ENCODE peak calls at places on chromosome 3, in seven cellular contexts. X is psoas muscle, B is astrocyte, F is A549, L is body of pancreas, E is MM.1S, R is heart right ventricle. D is an unnamed sample.

GRCh38 chr3:81485444-81485865 is 276.0 kb downstream of the GBE1 start:
- DNase-seq in X (no peak), B (peak; percentile 83), F (no peak), L (no peak), E (peak; percentile 43), R (no peak), D (no peak)

GRCh38 chr3:36730965-36731364 is 33.4 kb downstream of the DCLK3 start:
- DNase-seq in X (no peak), B (no peak), F (no peak), L (peak; percentile 24), E (no peak), R (no peak), D (no peak)

GRCh38 chr3:144259267-144259666 is 287.6 kb downstream of the DIPK2A start:
- DNase-seq in X (no peak), B (peak; percentile 27), F (no peak), L (no peak), E (no peak), R (no peak), D (no peak)

GRCh38 chr3:23442598-23443383 is 239.7 kb downstream of the UBE2E2 start:
- DNase-seq in X (no peak), B (peak; percentile 31), F (no peak), L (no peak), E (peak; percentile 46), R (no peak), D (no peak)

GRCh38 chr3:120773932-120774331 is 31.4 kb downstream of the GTF2E1 start:
- DNase-seq in X (no peak), B (peak; percentile 83), F (no peak), L (no peak), E (no peak), R (no peak), D (no peak)

GRCh38 chr3:34254285-34254684 is 455.9 kb downstream of the PDCD6IP start:
- DNase-seq in X (no peak), B (no peak), F (no peak), L (no peak), E (no peak), R (no peak), D (no peak)

GRCh38 chr3:145716519-145716918 is 444.5 kb downstream of the PLOD2 start:
- DNase-seq in X (no peak), B (no peak), F (no peak), L (no peak), E (no peak), R (no peak), D (no peak)

GRCh38 chr3:145681132-145681531 is 479.9 kb downstream of the PLOD2 start:
- DNase-seq in X (no peak), B (no peak), F (no peak), L (no peak), E (no peak), R (no peak), D (no peak)

GRCh38 chr3:9420850-9421549 is 23.6 kb downstream of the SETD5 start:
- DNase-seq in X (no peak), B (peak; percentile 52), F (no peak), L (no peak), E (no peak), R (no peak), D (no peak)

GRCh38 chr3:195083659-195084058 is 187.3 kb downstream of the XXYLT1 start:
- DNase-seq in X (peak; percentile 10), B (no peak), F (no peak), L (no peak), E (no peak), R (no peak), D (no peak)

GRCh38 chr3:185552358-185552877 is at the start of gene LIPH:
- DNase-seq in X (no peak), B (peak; percentile 23), F (peak; percentile 48), L (peak; percentile 38), E (no peak), R (no peak), D (no peak)

GRCh38 chr3:55329849-55330248 is 157.3 kb downstream of the WNT5A start:
- DNase-seq in X (no peak), B (peak; percentile 97), F (no peak), L (no peak), E (no peak), R (no peak), D (no peak)

GRCh38 chr3:150286390-150287147 is 121.5 kb upstream of the TSC22D2 start:
- DNase-seq in X (no peak), B (peak; percentile 49), F (peak; percentile 47), L (peak; percentile 8), E (peak; percentile 67), R (no peak), D (no peak)

GRCh38 chr3:183958226-183958625 is 59.5 kb downstream of the ABCC5 start:
- DNase-seq in X (no peak), B (no peak), F (no peak), L (no peak), E (no peak), R (no peak), D (no peak)

GRCh38 chr3:58119221-58119620 is 91.6 kb downstream of the DNASE1L3 start:
- DNase-seq in X (no peak), B (no peak), F (no peak), L (no peak), E (no peak), R (no peak), D (no peak)

GRCh38 chr3:58116985-58117384 is 93.8 kb downstream of the DNASE1L3 start:
- DNase-seq in X (no peak), B (no peak), F (no peak), L (no peak), E (peak; percentile 12), R (no peak), D (no peak)

GRCh38 chr3:58116161-58116955 is 94.4 kb downstream of the DNASE1L3 start:
- DNase-seq in X (no peak), B (no peak), F (no peak), L (no peak), E (peak; percentile 94), R (no peak), D (no peak)

GRCh38 chr3:58120075-58120812 is 90.5 kb downstream of the DNASE1L3 start:
- DNase-seq in X (no peak), B (no peak), F (no peak), L (peak; percentile 77), E (no peak), R (peak; percentile 37), D (no peak)

GRCh38 chr3:58117561-58118305 is 93.0 kb downstream of the DNASE1L3 start:
- DNase-seq in X (no peak), B (peak; percentile 42), F (no peak), L (peak; percentile 87), E (no peak), R (peak; percentile 69), D (peak; percentile 71)
- H3K4me3 ChIP-seq in X (no peak overlapping the region), B (no peak overlapping the region), F (no peak overlapping the region), L (no peak overlapping the region), E (no peak overlapping the region), R (no peak overlapping the region), D (no peak overlapping the region)

GRCh38 chr3:58020740-58021071 is 12.5 kb downstream of the FLNB start:
- DNase-seq in X (no peak), B (no peak), F (no peak), L (no peak), E (no peak), R (no peak), D (no peak)
- H3K27ac ChIP-seq in X (peak overlapping the region; percentile 0), B (no peak overlapping the region), F (peak overlapping the region; percentile 12), L (peak overlapping the region; percentile 48), E (no peak overlapping the region), R (peak overlapping the region; percentile 42), D (peak overlapping the region; percentile 17)

DNA sequence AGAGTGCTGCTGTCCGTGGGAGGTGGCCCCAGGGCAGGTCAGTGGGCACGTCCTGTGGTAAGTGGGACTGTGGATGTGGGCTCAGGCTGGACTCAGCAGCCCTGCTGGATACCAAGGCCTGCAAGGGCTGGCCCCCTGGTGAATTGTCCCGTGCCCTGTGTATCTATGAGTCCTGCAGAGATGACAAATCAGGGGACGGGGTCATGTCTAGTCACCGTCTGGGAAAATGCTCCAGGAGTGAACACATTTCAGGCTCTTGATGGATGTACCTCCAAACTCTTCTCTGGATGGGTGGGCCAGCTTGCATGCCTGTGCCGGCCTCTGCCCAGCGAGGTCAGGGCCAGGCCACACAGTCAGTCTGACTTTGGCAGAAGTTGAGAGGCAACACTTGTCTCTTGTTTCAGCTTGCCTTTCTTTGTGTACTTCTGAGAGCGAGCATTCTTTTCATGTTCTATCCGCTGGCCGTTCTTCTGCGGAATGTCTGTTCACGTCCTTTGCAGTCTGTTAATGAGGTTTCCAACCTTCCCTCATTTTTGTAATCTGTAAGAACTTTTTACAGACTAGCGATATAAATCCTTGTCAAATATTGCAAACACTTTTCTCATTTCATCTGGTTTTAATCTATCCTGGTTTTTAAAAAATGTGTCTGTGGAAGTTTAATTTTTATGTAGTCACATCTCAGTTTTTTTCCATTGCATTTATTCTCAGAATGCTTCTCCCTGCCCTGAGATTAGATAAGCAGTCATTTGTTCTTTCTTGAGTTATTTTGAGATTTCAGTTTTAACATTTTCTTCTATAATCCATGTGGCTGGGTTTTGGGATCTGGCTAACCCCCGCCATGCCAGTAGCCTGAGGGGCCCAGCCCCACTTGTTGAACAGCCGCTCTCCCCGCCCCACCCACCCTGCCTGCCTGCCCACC is 11.3 kb upstream of the STAB1 start:
- DNase-seq in X (no peak), B (peak; percentile 58), F (no peak), L (no peak), E (no peak), R (no peak), D (no peak)
- H3K4me3 ChIP-seq in X (no peak overlapping the region), B (no peak overlapping the region), F (no peak overlapping the region), L (no peak overlapping the region), E (no peak overlapping the region), R (no peak overlapping the region), D (no peak overlapping the region)

DNA sequence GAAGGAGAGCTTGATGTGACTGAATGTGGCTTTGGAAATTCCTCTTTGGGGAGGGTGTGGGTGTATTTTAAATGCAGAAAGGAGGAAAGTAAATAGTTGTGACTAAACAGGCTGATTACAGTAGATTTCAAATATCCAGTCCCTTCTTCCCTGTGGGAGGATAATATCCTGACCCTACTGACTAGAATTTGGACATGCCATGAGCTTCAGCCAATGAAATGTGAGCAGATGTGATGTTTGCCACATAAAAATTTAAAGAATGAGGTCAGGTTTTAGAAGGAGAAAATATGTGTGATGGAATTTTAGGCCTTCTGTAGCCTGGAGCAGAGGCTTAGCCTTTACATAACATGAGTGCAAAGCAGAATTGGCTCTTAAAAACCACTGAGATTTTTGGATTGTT is 1218.9 kb downstream of the ROBO2 start:
- DNase-seq in X (no peak), B (peak; percentile 89), F (no peak), L (no peak), E (no peak), R (no peak), D (no peak)
- H3K27ac ChIP-seq in X (no peak overlapping the region), B (peak overlapping the region; percentile 61), F (no peak overlapping the region), L (no peak overlapping the region), E (no peak overlapping the region), R (no peak overlapping the region), D (no peak overlapping the region)

DNA sequence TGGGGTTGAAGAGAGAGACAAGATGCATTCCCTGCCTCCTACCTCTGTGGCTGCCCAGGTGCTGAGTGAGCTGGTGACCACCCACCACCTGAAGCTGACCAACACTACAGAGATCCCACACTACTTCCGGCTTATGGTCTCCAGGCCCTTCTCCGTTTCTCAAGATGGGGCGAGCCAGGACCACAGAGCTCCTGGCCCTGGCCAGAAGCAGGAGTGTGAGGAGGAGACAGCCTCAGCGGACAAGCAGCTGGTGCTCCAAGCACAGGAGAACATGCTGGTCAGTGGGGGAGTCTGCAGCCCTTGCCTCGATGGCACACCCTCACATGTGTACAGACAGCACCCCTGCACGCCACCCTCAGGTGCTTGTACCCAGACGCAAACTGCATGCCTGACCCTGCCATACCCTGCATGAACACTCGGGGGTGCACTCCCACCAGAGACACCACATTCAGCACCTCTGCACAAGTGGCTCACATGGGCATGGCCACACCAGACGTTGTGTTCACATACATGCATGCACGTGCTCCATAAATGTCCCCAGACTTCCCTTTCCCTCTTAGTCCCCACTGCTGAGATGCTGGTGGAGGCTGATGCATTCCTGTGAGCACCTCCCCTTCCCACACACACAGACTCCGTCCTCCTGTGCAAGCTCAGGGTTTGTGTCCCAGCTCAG is 19.0 kb downstream of the ACAA1 start:
- DNase-seq in X (peak; percentile 68), B (peak; percentile 19), F (peak; percentile 59), L (peak; percentile 77), E (peak; percentile 43), R (peak; percentile 38), D (peak; percentile 73)
- H3K4me3 ChIP-seq in X (no peak overlapping the region), B (no peak overlapping the region), F (no peak overlapping the region), L (no peak overlapping the region), E (no peak overlapping the region), R (no peak overlapping the region), D (no peak overlapping the region)